ENCODE peak calls at places on chromosome 15, in four cellular contexts. H is ovary, C is anterior cingulate cortex, F is HCT116. X is an unnamed sample.

GRCh38 chr15:40274350-40275274 is 8.3 kb downstream of the ANKRD63 start:
- DNase-seq in H (peak; percentile 84), C (peak; percentile 42), F (peak; percentile 56), X (no peak)

GRCh38 chr15:78620021-78620838 is 566 bp downstream of the CHRNA3 start:
- DNase-seq in H (peak; percentile 8), F (no peak), C (no peak), X (no peak)

GRCh38 chr15:67745059-67745993 is 80.0 kb upstream of the SKOR1 start:
- DNase-seq in C (no peak), F (no peak), H (no peak), X (no peak)

GRCh38 chr15:60376677-60377095 is 21.1 kb downstream of the ANXA2 start:
- DNase-seq in F (no peak), C (no peak), H (no peak), X (no peak)

GRCh38 chr15:40844543-40844981 is 714 bp downstream of the SPINT1 start:
- DNase-seq in C (no peak), F (no peak), H (no peak), X (no peak)

GRCh38 chr15:23467110-23467600 is 20.1 kb upstream of the GOLGA6L2 start:
- DNase-seq in H (no peak), F (peak; percentile 24), C (no peak), X (no peak)

GRCh38 chr15:34336947-34337556 is 529 bp downstream of the SLC12A6 start:
- DNase-seq in H (peak; percentile 27), C (no peak), F (no peak), X (no peak)

GRCh38 chr15:84725001-84725491 is 9.1 kb upstream of the SEC11A start:
- DNase-seq in F (no peak), H (no peak), C (no peak), X (no peak)

GRCh38 chr15:62986948-62987347 is 55.6 kb upstream of the TPM1 start:
- DNase-seq in H (no peak), F (no peak), C (no peak), X (no peak)

GRCh38 chr15:36605626-36606263 is 26.3 kb downstream of the CDIN1 start:
- DNase-seq in H (no peak), F (no peak), C (no peak), X (no peak)

GRCh38 chr15:36334059-36334458 is 245.4 kb upstream of the CDIN1 start:
- DNase-seq in H (no peak), C (no peak), F (no peak), X (no peak)

GRCh38 chr15:38531509-38531908 is 33.1 kb downstream of the RASGRP1 start:
- DNase-seq in H (no peak), F (no peak), C (peak; percentile 42), X (no peak)

GRCh38 chr15:99212401-99212800 is 37.0 kb downstream of the TTC23 start:
- DNase-seq in F (no peak), C (no peak), H (no peak), X (no peak)

GRCh38 chr15:68034071-68034470 is 20.0 kb upstream of the PIAS1 start:
- DNase-seq in C (no peak), F (no peak), H (no peak), X (no peak)

GRCh38 chr15:69096197-69096596 is 64.2 kb upstream of the GLCE start:
- DNase-seq in H (no peak), F (no peak), C (no peak), X (no peak)

GRCh38 chr15:51726302-51727073 is 11.0 kb downstream of the LYSMD2 start:
- DNase-seq in H (peak; percentile 39), F (peak; percentile 85), C (no peak), X (peak; percentile 49)

GRCh38 chr15:72604794-72605193 is 49.7 kb upstream of the GOLGA6B start:
- DNase-seq in F (peak; percentile 28), C (no peak), H (no peak), X (no peak)

GRCh38 chr15:88419830-88420229 is 47.4 kb downstream of the MRPL46 start:
- DNase-seq in H (no peak), C (no peak), F (no peak), X (no peak)

GRCh38 chr15:79192462-79193036 is 90.0 kb upstream of the ANKRD34C start:
- DNase-seq in H (no peak), F (no peak), C (no peak), X (no peak)

GRCh38 chr15:45588199-45588910 is 1.2 kb downstream of the BLOC1S6 start:
- DNase-seq in C (no peak), F (no peak), H (no peak), X (no peak)

GRCh38 chr15:66588537-66588936 is 22.7 kb upstream of the LCTL start:
- DNase-seq in F (no peak), C (no peak), H (no peak), X (no peak)

GRCh38 chr15:49035825-49036224 is 10.4 kb downstream of the SECISBP2L start:
- DNase-seq in H (no peak), C (no peak), F (no peak), X (no peak)

GRCh38 chr15:88401972-88402656 is 65.1 kb downstream of the MRPL46 start:
- DNase-seq in C (peak; percentile 70), H (no peak), F (no peak), X (no peak)

GRCh38 chr15:73872370-73872769 is 994 bp upstream of the TBC1D21 start:
- DNase-seq in C (no peak), H (no peak), F (no peak), X (no peak)

GRCh38 chr15:44736261-44736765 is at the start of gene TRIM69:
- DNase-seq in C (no peak), H (no peak), F (no peak), X (no peak)

GRCh38 chr15:35491999-35492398 is 54.0 kb downstream of the DPH6 start:
- DNase-seq in H (no peak), C (no peak), F (no peak), X (no peak)